ENCODE peak calls at places on chromosomes 1 and 21, in nine cellular contexts. Y is mammary epithelial cell, R is thoracic aorta, J is stomach, U is fibroblast of pulmonary artery, X is left lung, S is Peyer's patch, B is AG04449, Q is AG10803. A is an unnamed sample.

GRCh38 chr1:205199090-205199930 is 12.2 kb downstream of the DSTYK start:
- DNase-seq in X (no peak), Q (peak), R (no peak), S (no peak), Y (peak), J (no peak), B (no peak), U (no peak), A (no peak)

GRCh38 chr1:1260843-1261560 is 12.7 kb downstream of the UBE2J2 start:
- DNase-seq in X (no peak), Q (no peak), Y (no peak), B (no peak), J (no peak), U (no peak), R (no peak), S (no peak), A (no peak)

GRCh38 chr1:11534846-11535245 is 55.9 kb downstream of the DISP3 start:
- DNase-seq in S (no peak), X (peak), U (no peak), J (no peak), Q (no peak), B (no peak), R (no peak), Y (no peak), A (no peak)

GRCh38 chr1:229696385-229696784 is 70.3 kb downstream of the URB2 start:
- DNase-seq in S (no peak), U (no peak), J (no peak), Q (no peak), X (no peak), B (no peak), R (no peak), Y (no peak), A (no peak)

GRCh38 chr1:216596298-216596947 is 126.8 kb downstream of the ESRRG start:
- DNase-seq in J (no peak), B (no peak), Q (peak), X (no peak), S (no peak), Y (no peak), U (no peak), R (no peak), A (no peak)

GRCh38 chr1:230242317-230242716 is 175.3 kb downstream of the GALNT2 start:
- DNase-seq in Q (no peak), R (no peak), S (no peak), U (peak), B (no peak), X (no peak), J (no peak), Y (no peak), A (no peak)

GRCh38 chr1:172405912-172406311 is 14.6 kb upstream of the C1orf105 start:
- DNase-seq in B (no peak), Q (no peak), X (no peak), Y (peak), R (no peak), U (no peak), J (no peak), S (no peak), A (no peak)

GRCh38 chr1:154851392-154852177 is 18.5 kb downstream of the KCNN3 start:
- DNase-seq in B (no peak), Y (no peak), Q (no peak), J (no peak), X (no peak), S (no peak), R (no peak), U (no peak), A (no peak)

GRCh38 chr21:23963454-23963853 is 1643.8 kb downstream of the MRPL39 start:
- DNase-seq in R (no peak), S (no peak), B (no peak), X (no peak), J (no peak), Q (no peak), U (no peak), Y (no peak), A (no peak)

GRCh38 chr1:244381887-244382565 is 69.7 kb downstream of the ADSS2 start:
- DNase-seq in Q (peak), X (no peak), R (no peak), U (peak), S (no peak), J (no peak), B (peak), Y (no peak), A (peak)

GRCh38 chr1:239718997-239719628 is 332.7 kb downstream of the CHRM3 start:
- DNase-seq in Y (no peak), U (no peak), Q (no peak), S (no peak), J (no peak), R (no peak), X (no peak), B (no peak), A (no peak)

GRCh38 chr1:74430496-74430895 is 81.9 kb downstream of the LRRC53 start:
- DNase-seq in X (no peak), B (no peak), R (no peak), Q (no peak), J (no peak), S (no peak), U (no peak), Y (no peak), A (no peak)

GRCh38 chr1:1574721-1575537 is at the start of gene SSU72:
- DNase-seq in S (peak), U (peak), R (peak), Q (peak), B (peak), Y (peak), J (peak), X (peak), A (peak)

GRCh38 chr1:16131636-16132324 is 24.1 kb downstream of the EPHA2 start:
- DNase-seq in U (no peak), J (no peak), S (no peak), Y (no peak), X (no peak), B (no peak), Q (no peak), R (no peak), A (no peak)

GRCh38 chr1:119047040-119047438 is 58.9 kb upstream of the TBX15 start:
- DNase-seq in U (peak), X (no peak), Q (peak), B (no peak), J (no peak), Y (no peak), S (no peak), R (no peak), A (no peak)

GRCh38 chr1:31938184-31938975 is at the start of gene PTP4A2:
- DNase-seq in B (no peak), S (peak), R (peak), J (peak), Q (peak), Y (peak), U (peak), X (peak), A (peak)
- TF ChIP-seq CTCF in B (no peak), S (peak), R (no peak), J (no peak), Q (no peak), Y (peak), U (peak), X (peak), A (no peak)

DNA sequence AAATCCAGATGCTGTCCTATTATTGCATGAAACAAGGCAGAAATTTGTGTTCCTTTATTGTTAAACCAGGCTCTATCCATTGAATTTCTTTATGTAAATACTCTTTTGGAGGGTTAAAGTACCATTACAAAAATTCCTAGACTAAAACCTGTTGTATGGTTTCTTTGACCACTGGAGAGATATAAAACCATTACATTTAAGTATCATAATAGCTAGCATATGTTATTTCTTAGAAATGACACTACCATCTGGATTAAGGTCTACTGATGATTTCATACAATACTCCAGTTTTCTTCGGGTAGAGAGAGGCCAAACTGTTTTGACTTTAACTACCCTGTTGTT is 154.7 kb upstream of the C1orf87 start:
- DNase-seq in S (no peak), Q (peak), J (no peak), R (no peak), U (no peak), B (no peak), X (no peak), Y (no peak), A (no peak)
- TF ChIP-seq CTCF in S (no peak), Q (no peak), J (no peak), R (no peak), U (no peak), B (no peak), X (no peak), Y (no peak), A (no peak)

GRCh38 chr1:20980051-20980450 is 192.9 kb upstream of the HP1BP3 start:
- DNase-seq in Y (no peak), Q (no peak), J (no peak), X (no peak), B (no peak), S (no peak), R (no peak), U (no peak), A (no peak)
- TF ChIP-seq CTCF in Y (no peak), Q (no peak), J (no peak), X (no peak), B (no peak), S (no peak), R (no peak), U (no peak), A (no peak)

GRCh38 chr1:17881761-17882160 is 126.6 kb downstream of the ACTL8 start:
- DNase-seq in U (no peak), Y (no peak), Q (no peak), S (no peak), X (no peak), B (no peak), J (no peak), R (no peak), A (no peak)
- TF ChIP-seq CTCF in U (no peak), Y (no peak), Q (peak), S (no peak), X (no peak), B (peak), J (no peak), R (no peak), A (no peak)

GRCh38 chr1:40143891-40144575 is 17.2 kb upstream of the RLF start:
- DNase-seq in X (no peak), J (peak), Y (peak), B (no peak), Q (peak), S (peak), R (peak), U (peak), A (peak)
- TF ChIP-seq CTCF in X (peak), J (no peak), Y (peak), B (peak), Q (peak), S (peak), R (peak), U (peak), A (peak)

GRCh38 chr21:36400719-36401118 is 15.5 kb downstream of the CHAF1B start:
- DNase-seq in R (no peak), U (no peak), X (no peak), Q (no peak), J (no peak), Y (no peak), S (no peak), B (no peak), A (no peak)
- TF ChIP-seq CTCF in R (no peak), U (no peak), X (no peak), Q (no peak), J (no peak), Y (no peak), S (no peak), B (no peak), A (no peak)

GRCh38 chr1:78619446-78619802 is 824 bp upstream of the IFI44L start:
- DNase-seq in R (no peak), Y (no peak), X (no peak), U (no peak), J (no peak), B (no peak), S (no peak), Q (peak), A (no peak)

GRCh38 chr1:78619803-78620579 is at the start of gene IFI44L:
- DNase-seq in Y (peak), X (no peak), R (no peak), J (peak), S (peak), U (peak), B (no peak), Q (peak), A (peak)

GRCh38 chr1:78622548-78622947 is 2.3 kb downstream of the IFI44L start:
- DNase-seq in X (no peak), Q (no peak), R (no peak), U (no peak), J (no peak), Y (no peak), B (no peak), S (no peak), A (no peak)

GRCh38 chr1:78619029-78619428 is 1.2 kb upstream of the IFI44L start:
- DNase-seq in B (no peak), X (no peak), J (no peak), Q (no peak), R (no peak), Y (no peak), S (no peak), U (no peak), A (no peak)

DNA sequence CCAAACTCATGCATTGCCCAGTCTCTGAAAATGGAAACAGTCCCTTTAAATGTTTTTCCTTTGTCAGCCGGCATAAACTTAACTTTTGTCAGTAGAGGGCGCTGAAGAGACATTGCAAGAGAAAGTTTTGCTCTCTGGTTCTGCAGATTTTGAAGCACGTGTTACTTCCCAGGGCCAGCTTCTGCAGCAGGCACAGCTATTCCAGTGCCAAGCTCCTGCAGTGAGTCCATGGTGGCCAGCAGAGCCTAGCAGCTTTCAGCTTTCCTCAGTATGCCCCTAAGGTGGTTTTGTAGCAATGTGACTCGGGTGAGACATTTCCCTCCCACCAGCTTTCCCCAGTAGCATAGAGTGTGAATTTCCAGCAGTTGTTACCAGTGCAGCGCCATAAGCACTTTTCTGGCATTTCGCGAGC is 2.6 kb upstream of the IFI44L start:
- DNase-seq in X (peak), B (peak), Q (peak), R (peak), S (peak), J (peak), Y (peak), U (peak), A (peak)
- TF ChIP-seq CTCF in X (peak), B (peak), Q (peak), R (peak), S (peak), J (no peak), Y (peak), U (peak), A (peak)

GRCh38 chr1:222813866-222814535 is 838 bp upstream of the DISP1 start:
- DNase-seq in Y (no peak), U (no peak), B (no peak), J (no peak), X (no peak), Q (no peak), S (no peak), R (no peak), A (no peak)
- TF ChIP-seq CTCF in Y (no peak), U (no peak), B (no peak), J (no peak), X (no peak), Q (peak), S (no peak), R (no peak), A (no peak)

DNA sequence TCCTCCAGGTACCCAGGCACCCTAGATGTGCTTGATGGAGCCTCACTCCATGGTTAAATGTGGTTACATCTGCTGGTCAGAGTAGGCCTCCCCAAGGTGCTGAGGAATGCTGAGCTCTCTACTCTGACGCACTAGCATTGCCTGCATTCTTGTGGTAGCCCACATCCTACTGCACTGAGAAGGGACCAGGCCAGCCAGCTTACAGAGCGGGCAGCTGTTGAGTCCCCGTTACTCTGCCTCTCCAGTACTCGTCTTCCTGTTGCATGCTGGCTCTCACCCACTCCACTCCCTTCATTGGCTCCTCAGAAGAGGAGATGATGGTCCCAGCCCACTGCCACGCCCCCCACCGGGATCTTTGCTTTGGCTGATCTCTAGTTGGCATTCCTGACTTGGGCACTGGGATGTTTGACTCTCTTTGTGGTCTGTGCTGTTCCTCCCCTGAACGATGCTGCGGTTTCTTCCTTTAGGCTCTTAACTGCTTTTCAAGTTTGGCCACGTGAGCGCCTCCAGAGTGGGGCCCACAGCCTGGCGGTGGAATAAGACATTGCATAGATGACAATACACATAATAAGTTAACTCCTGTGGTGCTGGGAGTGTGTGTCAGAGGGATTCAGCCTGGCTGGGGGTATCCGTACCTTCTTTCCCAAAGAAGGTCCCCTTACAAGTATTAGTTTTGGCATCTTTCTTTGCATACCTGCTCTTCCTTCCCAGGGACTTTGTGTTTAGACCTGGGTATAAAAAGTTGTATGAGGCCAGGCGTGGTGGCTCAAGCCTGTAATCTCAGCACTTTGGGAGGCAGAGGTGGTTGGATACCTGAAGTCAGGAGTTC is 18.6 kb downstream of the AZIN2 start:
- DNase-seq in Y (peak), B (peak), X (no peak), S (peak), J (peak), U (peak), Q (peak), R (no peak), A (peak)
- TF ChIP-seq CTCF in Y (peak), B (peak), X (no peak), S (peak), J (no peak), U (peak), Q (peak), R (peak), A (peak)